ENCODE peak calls at places on chromosomes 4 and X, in six cellular contexts. X, M, J, O, U and K are unnamed samples.

GRCh38 chr4:41069838-41070237 is 144.5 kb downstream of the APBB2 start:
- DNase-seq in X (no peak), M (no peak), J (no peak), O (no peak), U (no peak), K (peak; percentile 90)

GRCh38 chrX:64570204-64570603 is 175.0 kb upstream of the MTMR8 start:
- DNase-seq in X (no peak), M (no peak), J (no peak), O (no peak), U (no peak), K (no peak)

GRCh38 chrX:17826609-17827496 is 34.2 kb downstream of the RAI2 start:
- DNase-seq in X (no peak), M (no peak), J (no peak), O (no peak), U (no peak), K (no peak)

GRCh38 chrX:1614927-1615326 is at the start of gene ASMT:
- DNase-seq in X (no peak), M (no peak), J (no peak), O (no peak), U (no peak), K (no peak)

GRCh38 chr4:113637363-113637762 is 124.2 kb downstream of the CAMK2D start:
- DNase-seq in X (no peak), M (no peak), J (peak; percentile 44), O (no peak), U (no peak), K (no peak)

GRCh38 chr4:128916832-128917231 is 107.3 kb downstream of the JADE1 start:
- DNase-seq in X (no peak), M (no peak), J (no peak), O (peak; percentile 97), U (peak; percentile 3), K (no peak)

GRCh38 chrX:22486326-22486725 is 213.6 kb downstream of the CBLL2 start:
- DNase-seq in X (no peak), M (no peak), J (no peak), O (no peak), U (no peak), K (peak; percentile 16)

GRCh38 chr4:102640669-102641068 is 120.1 kb downstream of the MANBA start:
- DNase-seq in X (no peak), M (no peak), J (no peak), O (no peak), U (no peak), K (no peak)

GRCh38 chr4:40916880-40917279 is 167.1 kb downstream of the NSUN7 start:
- DNase-seq in X (peak; percentile 18), M (no peak), J (no peak), O (peak; percentile 41), U (peak; percentile 64), K (no peak)

GRCh38 chrX:150581093-150581775 is 12.8 kb downstream of the MTM1 start:
- DNase-seq in X (no peak), M (peak; percentile 29), J (peak; percentile 44), O (no peak), U (no peak), K (no peak)

GRCh38 chr4:89166971-89167475 is 55.7 kb downstream of the TIGD2 start:
- DNase-seq in X (no peak), M (no peak), J (no peak), O (no peak), U (no peak), K (no peak)